ENCODE peak calls at places on chromosome 7, in four cellular contexts. One of them, this sample, is unnamed.
A peak's percentile ranks its signal among the peaks of the same experiment; 100 is the strongest.

GRCh38 chr7:3162286-3162685 is 118.6 kb upstream of the CARD11 start:
- DNase-seq in GM12878: no peak
- DNase-seq in H1: no peak
- DNase-seq in HepG2: no peak
- DNase-seq in this sample: peak; percentile 46

GRCh38 chr7:23467731-23468720 is 2.3 kb downstream of the IGF2BP3 start:
- DNase-seq in HepG2: peak; percentile 56
- DNase-seq in H1: no peak
- DNase-seq in GM12878: no peak
- DNase-seq in this sample: no peak

GRCh38 chr7:151601521-151602305 is 82.0 kb upstream of the RHEB start:
- DNase-seq in GM12878: no peak
- DNase-seq in H1: no peak
- DNase-seq in HepG2: no peak
- DNase-seq in this sample: no peak

GRCh38 chr7:126700807-126701604 is 551.7 kb downstream of the GRM8 start:
- DNase-seq in HepG2: peak; percentile 41
- DNase-seq in H1: peak; percentile 43
- DNase-seq in GM12878: peak; percentile 98
- DNase-seq in this sample: peak; percentile 46

GRCh38 chr7:29123611-29124190 is 22.6 kb downstream of the CPVL start:
- DNase-seq in HepG2: no peak
- DNase-seq in GM12878: no peak
- DNase-seq in H1: no peak
- DNase-seq in this sample: no peak

GRCh38 chr7:7761340-7761973 is 43.0 kb upstream of the RPA3 start:
- DNase-seq in H1: no peak
- DNase-seq in GM12878: no peak
- DNase-seq in HepG2: peak; percentile 48
- DNase-seq in this sample: no peak

GRCh38 chr7:22453159-22453558 is 46.8 kb downstream of the STEAP1B start:
- DNase-seq in H1: no peak
- DNase-seq in HepG2: no peak
- DNase-seq in GM12878: no peak
- DNase-seq in this sample: no peak

GRCh38 chr7:33495207-33495606 is 365.8 kb downstream of the BBS9 start:
- DNase-seq in HepG2: no peak
- DNase-seq in GM12878: no peak
- DNase-seq in H1: no peak
- DNase-seq in this sample: no peak

GRCh38 chr7:149714910-149715471 is 58.4 kb downstream of the ZNF467 start:
- DNase-seq in GM12878: no peak
- DNase-seq in HepG2: no peak
- DNase-seq in H1: no peak
- DNase-seq in this sample: no peak

GRCh38 chr7:87934699-87935372 is 785 bp downstream of the ADAM22 start:
- DNase-seq in HepG2: no peak
- DNase-seq in GM12878: no peak
- DNase-seq in H1: no peak
- DNase-seq in this sample: peak; percentile 9

GRCh38 chr7:127447326-127447945 is 54.9 kb upstream of the ZNF800 start:
- DNase-seq in GM12878: peak; percentile 28
- DNase-seq in HepG2: peak; percentile 64
- DNase-seq in H1: peak; percentile 64
- DNase-seq in this sample: peak; percentile 57

GRCh38 chr7:102994567-102994966 is 80.0 kb downstream of the FBXL13 start:
- DNase-seq in GM12878: no peak
- DNase-seq in H1: no peak
- DNase-seq in HepG2: no peak
- DNase-seq in this sample: no peak

GRCh38 chr7:30681262-30682130 is 760 bp downstream of the CRHR2 start:
- DNase-seq in H1: peak; percentile 31
- DNase-seq in HepG2: no peak
- DNase-seq in GM12878: no peak
- DNase-seq in this sample: peak; percentile 74

GRCh38 chr7:88280801-88281200 is 25.9 kb downstream of the STEAP4 start:
- DNase-seq in GM12878: no peak
- DNase-seq in HepG2: no peak
- DNase-seq in H1: no peak
- DNase-seq in this sample: no peak

GRCh38 chr7:87316846-87317545 is 28.5 kb upstream of the CROT start:
- DNase-seq in GM12878: no peak
- DNase-seq in HepG2: peak; percentile 11
- DNase-seq in H1: no peak
- DNase-seq in this sample: no peak

GRCh38 chr7:26515462-26515861 is 223.8 kb downstream of the SNX10 start:
- DNase-seq in GM12878: no peak
- DNase-seq in H1: no peak
- DNase-seq in HepG2: no peak
- DNase-seq in this sample: no peak

GRCh38 chr7:45923290-45923689 is 2.2 kb upstream of the IGFBP3 start:
- DNase-seq in HepG2: peak; percentile 23
- DNase-seq in GM12878: no peak
- DNase-seq in H1: no peak
- DNase-seq in this sample: no peak

GRCh38 chr7:127865466-127865865 is 165.8 kb downstream of the LRRC4 start:
- DNase-seq in H1: no peak
- DNase-seq in GM12878: no peak
- DNase-seq in HepG2: peak; percentile 20
- DNase-seq in this sample: no peak

GRCh38 chr7:156657681-156658080 is 17.1 kb downstream of the RNF32 start:
- DNase-seq in H1: no peak
- DNase-seq in GM12878: no peak
- DNase-seq in HepG2: no peak
- DNase-seq in this sample: no peak

GRCh38 chr7:29284586-29285450 is 90.2 kb downstream of the CHN2 start:
- DNase-seq in H1: no peak
- DNase-seq in HepG2: no peak
- DNase-seq in GM12878: no peak
- DNase-seq in this sample: no peak

GRCh38 chr7:24368161-24368560 is 84.2 kb downstream of the NPY start:
- DNase-seq in HepG2: no peak
- DNase-seq in GM12878: no peak
- DNase-seq in H1: no peak
- DNase-seq in this sample: no peak

GRCh38 chr7:136114966-136115762 is 138.0 kb upstream of the MTPN start:
- DNase-seq in H1: peak; percentile 31
- DNase-seq in HepG2: peak; percentile 30
- DNase-seq in GM12878: no peak
- DNase-seq in this sample: peak; percentile 48

GRCh38 chr7:85528581-85528980 is 341.7 kb upstream of the SEMA3D start:
- DNase-seq in HepG2: no peak
- DNase-seq in H1: no peak
- DNase-seq in GM12878: no peak
- DNase-seq in this sample: no peak

GRCh38 chr7:31957090-31957720 is 113.0 kb downstream of the PDE1C start:
- DNase-seq in HepG2: no peak
- DNase-seq in H1: no peak
- DNase-seq in GM12878: no peak
- DNase-seq in this sample: no peak

GRCh38 chr7:2043316-2044039 is 189.3 kb downstream of the MAD1L1 start:
- DNase-seq in GM12878: no peak
- DNase-seq in HepG2: no peak
- DNase-seq in H1: no peak
- DNase-seq in this sample: no peak

GRCh38 chr7:115561341-115562110 is 469.0 kb downstream of the TFEC start:
- DNase-seq in HepG2: no peak
- DNase-seq in GM12878: no peak
- DNase-seq in H1: no peak
- DNase-seq in this sample: no peak

GRCh38 chr7:102286237-102287081 is at the start of gene SH2B2:
- DNase-seq in HepG2: peak; percentile 53
- DNase-seq in H1: no peak
- DNase-seq in GM12878: no peak
- DNase-seq in this sample: no peak

GRCh38 chr7:50471970-50472369 is 21.8 kb upstream of the FIGNL1 start:
- DNase-seq in H1: no peak
- DNase-seq in HepG2: no peak
- DNase-seq in GM12878: no peak
- DNase-seq in this sample: no peak

GRCh38 chr7:50418526-50418925 is 31.6 kb downstream of the FIGNL1 start:
- DNase-seq in HepG2: no peak
- DNase-seq in GM12878: no peak
- DNase-seq in H1: no peak
- DNase-seq in this sample: no peak

GRCh38 chr7:122532406-122533269 is 166.3 kb downstream of the RNF133 start:
- DNase-seq in HepG2: peak; percentile 4
- DNase-seq in GM12878: no peak
- DNase-seq in H1: no peak
- DNase-seq in this sample: no peak

GRCh38 chr7:37439282-37440021 is 9.2 kb downstream of the ELMO1 start:
- DNase-seq in GM12878: no peak
- DNase-seq in HepG2: no peak
- DNase-seq in H1: no peak
- DNase-seq in this sample: no peak

GRCh38 chr7:52794621-52795020 is 240.8 kb upstream of the POM121L12 start:
- DNase-seq in HepG2: no peak
- DNase-seq in GM12878: no peak
- DNase-seq in H1: no peak
- DNase-seq in this sample: no peak

GRCh38 chr7:71705901-71706300 is 574.0 kb downstream of the GALNT17 start:
- DNase-seq in HepG2: no peak
- DNase-seq in GM12878: no peak
- DNase-seq in H1: no peak
- DNase-seq in this sample: no peak

GRCh38 chr7:23298141-23298851 is 843 bp upstream of the MALSU1 start:
- DNase-seq in H1: no peak
- DNase-seq in GM12878: no peak
- DNase-seq in HepG2: peak; percentile 45
- DNase-seq in this sample: no peak

GRCh38 chr7:67631496-67631895 is 634.9 kb downstream of the TYW1 start:
- DNase-seq in HepG2: no peak
- DNase-seq in GM12878: no peak
- DNase-seq in H1: no peak
- DNase-seq in this sample: no peak

GRCh38 chr7:135757719-135758411 is 9.3 kb upstream of the FAM180A start:
- DNase-seq in HepG2: no peak
- DNase-seq in H1: no peak
- DNase-seq in GM12878: no peak
- DNase-seq in this sample: no peak

GRCh38 chr7:13050703-13051102 is 363.3 kb downstream of the ARL4A start:
- DNase-seq in GM12878: no peak
- DNase-seq in H1: no peak
- DNase-seq in HepG2: peak; percentile 28
- DNase-seq in this sample: no peak

GRCh38 chr7:5523052-5523711 is 99.5 kb upstream of the TNRC18 start:
- DNase-seq in H1: no peak
- DNase-seq in GM12878: no peak
- DNase-seq in HepG2: no peak
- DNase-seq in this sample: no peak

GRCh38 chr7:23075571-23075970 is 30.0 kb upstream of the KLHL7 start:
- DNase-seq in H1: no peak
- DNase-seq in GM12878: no peak
- DNase-seq in HepG2: no peak
- DNase-seq in this sample: no peak

GRCh38 chr7:2437136-2437535 is 33.7 kb downstream of the CHST12 start:
- DNase-seq in GM12878: no peak
- DNase-seq in HepG2: no peak
- DNase-seq in H1: no peak
- DNase-seq in this sample: no peak

DNA sequence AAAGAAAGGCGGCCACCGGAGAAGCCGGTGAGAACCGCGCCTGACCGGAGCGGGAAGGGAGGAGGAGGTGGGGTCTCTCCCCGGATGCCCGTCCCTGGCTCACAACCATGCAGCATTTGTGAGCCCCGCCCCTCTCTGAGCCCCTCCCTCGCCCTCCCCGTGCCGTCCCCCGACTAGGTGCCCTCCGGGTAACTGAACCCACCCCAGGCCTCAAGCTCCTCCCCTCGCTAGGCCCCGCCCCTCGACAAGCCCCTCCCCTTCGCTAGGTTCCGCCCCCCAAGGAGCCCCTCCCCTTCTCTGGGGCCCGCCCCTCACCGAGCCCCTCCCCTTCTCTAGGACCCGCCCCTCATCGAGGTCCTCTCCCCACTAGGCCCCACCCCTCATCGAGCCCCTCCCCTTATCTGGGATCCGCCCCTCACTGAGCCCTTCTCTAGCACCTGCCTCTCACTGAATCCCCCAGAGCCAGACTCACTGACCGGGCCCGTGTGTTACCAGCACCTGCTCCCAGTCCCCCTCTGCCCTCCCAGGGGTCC is 42.2 kb upstream of the HSPB1 start:
- DNase-seq in H1: peak; percentile 96
- DNase-seq in GM12878: no peak
- DNase-seq in HepG2: peak; percentile 74
- DNase-seq in this sample: peak; percentile 96
- H3K4me3 ChIP-seq in H1: peak overlapping the region; percentile 51
- H3K4me3 ChIP-seq in GM12878: no peak overlapping the region
- H3K4me3 ChIP-seq in HepG2: peak overlapping the region; percentile 78
- H3K4me3 ChIP-seq in this sample: peak overlapping the region; percentile 49

GRCh38 chr7:113892818-113893217 is 26.0 kb downstream of the PPP1R3A start:
- DNase-seq in GM12878: no peak
- DNase-seq in HepG2: no peak
- DNase-seq in H1: no peak
- DNase-seq in this sample: no peak
- TF ChIP-seq SUZ12 in GM12878: no peak
- TF ChIP-seq SUZ12 in HepG2: no peak
- TF ChIP-seq SUZ12 in H1: no peak
- TF ChIP-seq SUZ12 in this sample: no peak

GRCh38 chr7:129644634-129645230 is 33.2 kb downstream of the NRF1 start:
- DNase-seq in HepG2: peak; percentile 37
- DNase-seq in GM12878: no peak
- DNase-seq in H1: no peak
- DNase-seq in this sample: no peak
- TF ChIP-seq YY1 in HepG2: no peak
- TF ChIP-seq YY1 in GM12878: no peak
- TF ChIP-seq YY1 in H1: no peak
- TF ChIP-seq YY1 in this sample: no peak

DNA sequence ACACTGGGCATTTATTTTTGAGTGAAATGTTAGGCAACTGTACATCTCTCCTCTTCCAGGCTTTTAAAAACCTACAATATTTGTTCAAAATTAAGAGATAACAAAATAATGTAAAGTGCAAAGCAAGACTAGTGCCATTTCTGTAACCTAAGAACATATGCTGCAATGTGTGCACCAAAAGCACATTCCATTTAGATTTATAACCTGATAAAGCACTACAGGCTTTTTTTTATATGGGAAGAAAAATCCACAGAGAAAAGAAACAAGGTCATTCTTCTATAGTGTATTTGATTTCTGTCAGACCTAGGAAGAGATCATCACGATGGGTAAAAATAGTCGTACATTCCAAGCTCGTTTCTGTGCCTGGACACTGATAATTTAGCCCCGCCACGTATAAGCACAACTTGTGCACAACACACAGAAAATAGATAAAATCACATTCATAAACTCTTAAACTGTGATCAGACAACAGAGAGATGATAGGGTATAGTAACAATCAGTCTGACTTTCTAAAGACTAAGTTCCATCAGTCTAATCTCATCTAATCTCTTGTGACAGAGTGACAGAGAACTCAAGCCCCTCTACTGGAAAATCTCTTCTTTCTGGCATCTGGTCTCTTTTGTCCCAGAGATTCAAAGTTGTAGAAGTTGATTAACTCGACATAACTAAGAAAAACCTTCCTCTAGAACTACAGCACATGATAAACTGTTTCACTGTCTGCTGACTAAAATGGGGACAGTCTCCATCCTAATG is 6.7 kb downstream of the LAMB1 start:
- DNase-seq in H1: no peak
- DNase-seq in HepG2: no peak
- DNase-seq in GM12878: no peak
- DNase-seq in this sample: no peak
- H3K4me3 ChIP-seq in H1: no peak overlapping the region
- H3K4me3 ChIP-seq in HepG2: peak overlapping the region; percentile 25
- H3K4me3 ChIP-seq in GM12878: no peak overlapping the region
- H3K4me3 ChIP-seq in this sample: no peak overlapping the region